ENCODE peak calls at places on chromosome 22, in seven cellular contexts. D is left ventricle myocardium inferior, P is PC-3, O is ovary, H is pancreas, J is heart right ventricle, Q is fibroblast of lung. T is an unnamed sample.

GRCh38 chr22:17056807-17057206 is 28.0 kb upstream of the IL17RA start:
- DNase-seq in H (no peak), P (no peak), J (no peak), D (no peak), Q (no peak), O (no peak), T (no peak)

GRCh38 chr22:46563381-46564083 is 26.1 kb upstream of the CELSR1 start:
- DNase-seq in P (peak; percentile 66), O (peak; percentile 72), D (peak; percentile 83), Q (peak; percentile 51), J (peak; percentile 87), H (peak; percentile 74), T (peak; percentile 67)

GRCh38 chr22:31843526-31843925 is 89.7 kb downstream of the DEPDC5 start:
- DNase-seq in H (no peak), O (no peak), P (no peak), J (no peak), Q (no peak), D (no peak), T (no peak)

GRCh38 chr22:21591695-21592094 is 24.2 kb downstream of the UBE2L3 start:
- DNase-seq in H (no peak), J (peak; percentile 56), D (peak; percentile 59), Q (no peak), P (peak; percentile 26), O (no peak), T (no peak)

GRCh38 chr22:25754527-25755202 is 12.7 kb downstream of the MYO18B start:
- DNase-seq in H (no peak), J (peak; percentile 82), Q (peak; percentile 89), P (no peak), D (peak; percentile 84), O (no peak), T (peak; percentile 29)

GRCh38 chr22:41092847-41093371 is 517 bp downstream of the EP300 start:
- DNase-seq in J (peak; percentile 29), P (peak; percentile 22), H (peak; percentile 36), D (no peak), O (no peak), Q (peak; percentile 43), T (peak; percentile 69)

GRCh38 chr22:20607157-20607907 is 99.9 kb downstream of the MED15 start:
- DNase-seq in D (no peak), H (no peak), J (no peak), P (no peak), Q (no peak), O (no peak), T (no peak)

GRCh38 chr22:36422287-36423014 is 34.7 kb upstream of the MYH9 start:
- DNase-seq in H (no peak), P (no peak), O (no peak), J (no peak), D (no peak), Q (no peak), T (no peak)

GRCh38 chr22:36914383-36914752 is 940 bp downstream of the CSF2RB start:
- DNase-seq in J (no peak), D (no peak), H (no peak), P (no peak), Q (no peak), O (no peak), T (no peak)

DNA sequence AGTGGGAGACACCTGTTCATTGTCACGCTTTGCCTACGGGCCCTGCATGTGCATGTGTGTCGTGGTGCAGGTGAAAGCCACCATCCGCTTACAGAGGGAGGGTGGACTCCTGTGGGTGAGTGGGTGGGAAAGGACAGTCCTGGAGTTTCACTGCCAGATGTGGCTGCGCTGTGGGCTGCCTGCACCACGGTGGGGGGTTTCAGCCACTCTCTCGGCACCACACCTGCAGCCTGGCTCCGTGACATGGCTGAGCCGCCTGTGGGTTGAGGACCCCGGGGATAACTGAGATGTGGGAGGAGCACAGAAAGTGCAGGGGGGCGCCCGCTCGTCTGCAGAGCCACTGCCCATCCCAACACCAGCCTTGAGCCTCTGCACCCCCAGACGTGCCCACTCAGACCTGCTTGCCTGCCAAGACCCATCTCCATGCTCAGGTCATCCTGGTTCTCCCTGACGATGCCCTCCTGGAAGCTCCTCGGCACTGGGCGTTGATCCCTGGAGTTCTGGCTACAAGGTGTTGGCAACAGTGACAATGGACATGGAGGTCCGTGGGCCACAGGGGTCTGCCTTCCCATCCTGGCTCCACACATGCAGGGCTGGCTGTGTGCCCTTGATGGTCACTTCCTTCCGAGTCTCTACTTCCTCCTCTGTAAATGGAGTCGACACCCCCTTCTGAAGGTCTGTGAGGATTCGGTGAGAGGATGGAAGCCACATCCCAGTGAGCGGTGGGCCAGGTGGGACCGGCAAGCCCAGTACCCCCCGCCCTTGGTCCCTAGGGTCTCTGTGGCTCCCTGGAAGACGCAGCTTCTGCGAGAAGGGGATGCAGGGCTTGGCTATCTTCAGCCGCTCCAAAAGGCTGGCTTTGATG is 1007.0 kb downstream of the BRD1 start:
- DNase-seq in P (no peak), J (no peak), H (no peak), Q (no peak), O (no peak), D (no peak), T (no peak)
- H3K9me3 ChIP-seq in P (no peaks in the 10 kb centered on the region), J (no peaks in the 10 kb centered on the region), H (no peaks in the 10 kb centered on the region), Q (no peaks in the 10 kb centered on the region), O (no peaks in the 10 kb centered on the region), D (no peaks in the 10 kb centered on the region), T (no peaks in the 10 kb centered on the region)

GRCh38 chr22:39920134-39920743 is 19.4 kb downstream of the GRAP2 start:
- DNase-seq in P (no peak), O (no peak), J (no peak), D (no peak), H (no peak), Q (no peak), T (no peak)
- H3K4me1 ChIP-seq in P (no peaks in the 10 kb centered on the region), O (no peaks in the 10 kb centered on the region), J (no peaks in the 10 kb centered on the region), D (peaks cover 4% of the 10 kb centered on the region), H (no peaks in the 10 kb centered on the region), Q (no peaks in the 10 kb centered on the region), T (no peaks in the 10 kb centered on the region)

GRCh38 chr22:49672013-49672516 is 155.6 kb downstream of the BRD1 start:
- DNase-seq in O (no peak), J (no peak), P (no peak), H (no peak), Q (no peak), D (no peak), T (no peak)

GRCh38 chr22:49673048-49673447 is 154.6 kb downstream of the BRD1 start:
- DNase-seq in H (no peak), P (no peak), D (no peak), J (no peak), Q (no peak), O (no peak), T (no peak)

GRCh38 chr22:49668402-49668801 is 159.3 kb downstream of the BRD1 start:
- DNase-seq in P (no peak), D (no peak), Q (no peak), O (no peak), H (no peak), J (no peak), T (no peak)

GRCh38 chr22:49671331-49672012 is 156.2 kb downstream of the BRD1 start:
- DNase-seq in D (no peak), J (no peak), P (no peak), Q (no peak), O (no peak), H (no peak), T (no peak)

DNA sequence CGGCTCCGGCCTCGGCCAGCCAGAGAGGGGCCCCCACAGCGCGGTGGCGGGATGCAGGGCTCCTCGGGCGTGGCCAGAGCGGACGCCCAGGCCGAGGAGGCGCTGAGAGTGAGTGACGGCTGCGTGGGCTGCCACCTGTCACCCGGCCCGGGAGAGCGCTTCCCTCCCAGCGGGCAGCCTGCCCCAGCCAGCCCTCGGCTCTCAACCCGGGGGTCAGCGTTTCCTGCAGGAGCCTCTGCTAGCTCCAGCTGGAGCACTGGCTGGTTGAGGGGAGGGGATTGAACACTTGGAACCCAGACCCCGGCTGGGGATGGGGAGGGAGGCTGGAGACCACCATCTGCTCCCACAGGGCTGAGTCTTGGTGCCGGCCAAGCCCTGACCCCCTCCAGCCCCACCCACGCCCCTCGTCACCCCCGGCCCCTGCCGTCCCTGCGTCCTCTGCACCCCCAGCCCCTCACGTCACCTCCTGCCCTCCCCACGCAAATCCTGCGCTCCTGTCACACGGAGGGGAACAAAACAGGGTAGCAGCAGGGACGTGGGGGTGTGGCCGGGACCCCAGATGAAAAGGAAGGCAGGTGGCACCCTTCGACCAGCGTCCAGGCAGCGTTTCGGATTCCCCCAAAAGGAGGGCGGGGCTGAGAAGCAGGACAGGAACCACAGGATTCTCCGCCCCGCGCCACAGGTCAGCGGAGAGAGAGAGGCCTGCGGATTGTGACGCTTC is 156.9 kb downstream of the BRD1 start:
- DNase-seq in O (no peak), J (no peak), H (no peak), D (no peak), Q (no peak), P (no peak), T (no peak)
- H3K9me3 ChIP-seq in O (no peaks in the 10 kb centered on the region), J (peaks cover 6% of the 10 kb centered on the region), H (no peaks in the 10 kb centered on the region), D (peaks cover 5% of the 10 kb centered on the region), Q (no peaks in the 10 kb centered on the region), P (no peaks in the 10 kb centered on the region), T (no peaks in the 10 kb centered on the region)

DNA sequence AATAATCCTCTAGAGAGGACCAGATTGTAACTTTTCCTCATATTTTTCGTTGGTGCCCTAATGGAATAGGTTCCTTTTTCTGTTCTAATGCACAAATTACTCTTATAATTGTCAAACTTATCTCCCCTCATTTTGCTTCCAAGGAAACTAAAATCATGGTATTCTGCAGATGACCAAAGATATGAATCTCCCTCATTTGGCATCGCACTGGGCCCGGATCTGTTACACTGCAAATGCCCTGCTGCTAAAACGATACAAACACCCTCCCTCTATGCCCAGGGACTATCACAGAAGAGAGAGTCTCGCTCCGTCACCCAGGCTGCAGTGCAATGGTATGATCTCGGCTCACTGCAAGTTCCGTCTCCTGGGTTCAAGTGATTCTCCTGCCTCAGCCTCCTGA is 7.6 kb downstream of the KLHDC7B start:
- DNase-seq in P (no peak), D (no peak), J (no peak), Q (no peak), O (no peak), H (no peak), T (no peak)
- H3K4me1 ChIP-seq in P (no peaks in the 10 kb centered on the region), D (peaks cover 8% of the 10 kb centered on the region), J (peaks cover 9% of the 10 kb centered on the region), Q (no peaks in the 10 kb centered on the region), O (no peaks in the 10 kb centered on the region), H (no peaks in the 10 kb centered on the region), T (no peaks in the 10 kb centered on the region)

DNA sequence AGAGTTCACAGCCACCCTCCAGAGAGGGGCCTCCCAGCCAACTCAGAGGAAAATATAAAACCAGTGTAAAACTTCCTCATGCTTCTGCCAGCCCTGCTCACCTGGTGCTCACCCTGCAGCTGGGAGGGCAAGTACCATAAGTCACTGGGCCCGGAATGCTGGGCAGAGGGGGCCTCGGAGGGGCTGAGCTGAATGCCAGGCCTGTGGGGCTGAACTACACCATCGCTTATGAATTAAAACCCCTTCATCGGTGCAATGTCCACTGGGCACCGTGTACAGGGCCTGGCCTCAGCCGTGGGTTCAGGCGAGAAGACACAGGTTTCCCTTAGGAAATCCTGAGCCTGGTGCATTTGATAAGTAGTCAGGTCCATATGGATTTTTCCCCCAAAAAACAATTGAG is 828.6 kb downstream of the TBC1D22A start:
- DNase-seq in P (no peak), Q (no peak), D (no peak), O (no peak), H (no peak), J (no peak), T (no peak)
- H3K9me3 ChIP-seq in P (no peaks in the 10 kb centered on the region), Q (no peaks in the 10 kb centered on the region), D (peaks cover 10% of the 10 kb centered on the region), O (no peaks in the 10 kb centered on the region), H (no peaks in the 10 kb centered on the region), J (no peaks in the 10 kb centered on the region), T (no peaks in the 10 kb centered on the region)

GRCh38 chr22:29907753-29908515 is 25.0 kb downstream of the MTMR3 start:
- DNase-seq in H (peak; percentile 80), J (peak; percentile 72), O (peak; percentile 62), D (peak; percentile 72), Q (peak; percentile 94), P (peak; percentile 98), T (peak; percentile 83)
- H3K4me1 ChIP-seq in H (peaks cover 17% of the 10 kb centered on the region), J (peaks cover 66% of the 10 kb centered on the region), O (peaks cover 19% of the 10 kb centered on the region), D (peaks cover 74% of the 10 kb centered on the region), Q (peaks cover 11% of the 10 kb centered on the region), P (peaks cover 40% of the 10 kb centered on the region), T (peaks cover 26% of the 10 kb centered on the region)

T was measured in GM23248.